ENCODE peak calls at places on chromosomes 12 and 14, in five cellular contexts. C is BJ, N is colonic mucosa, E is cardiac muscle cell, V is mammary epithelial cell. O is an unnamed sample.

GRCh38 chr12:116806845-116807440 is 68.8 kb downstream of the RNFT2 start:
- DNase-seq in C (no peak), N (no peak), E (peak; percentile 19), V (no peak), O (no peak)

GRCh38 chr14:74259513-74259912 is 20.3 kb downstream of the VSX2 start:
- DNase-seq in C (no peak), N (no peak), E (no peak), V (no peak), O (no peak)

GRCh38 chr12:94832780-94833760 is 170.4 kb downstream of the NDUFA12 start:
- DNase-seq in C (no peak), N (no peak), E (peak; percentile 29), V (no peak), O (no peak)

GRCh38 chr14:25351269-25351668 is 301.3 kb upstream of the STXBP6 start:
- DNase-seq in C (no peak), N (no peak), E (no peak), V (no peak), O (no peak)

GRCh38 chr14:99754141-99755067 is 38.8 kb upstream of the EML1 start:
- DNase-seq in C (no peak), N (no peak), E (no peak), V (peak; percentile 41), O (no peak)

GRCh38 chr12:46365951-46366379 is 6.6 kb downstream of the SLC38A2 start:
- DNase-seq in C (no peak), N (no peak), E (peak; percentile 53), V (no peak), O (no peak)

GRCh38 chr14:26866741-26867140 is 268.9 kb upstream of the NOVA1 start:
- DNase-seq in C (no peak), N (no peak), E (no peak), V (no peak), O (no peak)

GRCh38 chr14:95663226-95663797 is 22.9 kb upstream of the TCL1B start:
- DNase-seq in C (no peak), N (no peak), E (no peak), V (no peak), O (no peak)

GRCh38 chr14:34797747-34798583 is 77.2 kb downstream of the BAZ1A start:
- DNase-seq in C (no peak), N (no peak), E (no peak), V (no peak), O (no peak)

GRCh38 chr12:20268771-20269170 is 99.6 kb upstream of the PDE3A start:
- DNase-seq in C (no peak), N (no peak), E (no peak), V (no peak), O (no peak)

GRCh38 chr12:105860556-105861207 is 278.1 kb downstream of the NUAK1 start:
- DNase-seq in C (no peak), N (no peak), E (no peak), V (no peak), O (no peak)

DNA sequence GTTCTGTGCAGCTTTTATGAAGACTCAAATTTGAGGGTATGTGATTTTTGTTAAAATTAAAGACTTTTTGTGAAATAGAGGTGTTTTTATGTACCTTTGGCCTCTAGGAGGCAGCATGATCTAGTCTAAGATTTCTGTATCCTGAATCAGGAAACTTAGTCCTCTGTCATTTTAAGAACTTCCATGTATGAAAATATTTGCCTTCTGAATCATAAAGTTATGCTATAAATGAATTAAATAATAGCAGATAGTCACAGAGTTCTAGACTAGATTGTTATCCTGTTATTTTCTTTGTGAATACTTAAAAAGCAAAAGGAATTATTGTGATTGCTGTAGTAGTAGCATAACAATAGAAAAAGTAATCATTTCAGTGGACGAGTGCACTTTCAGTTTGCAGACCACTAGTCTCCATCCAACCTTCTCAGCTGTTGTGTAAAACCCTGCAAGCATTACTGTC is 56.3 kb downstream of the FGD4 start:
- DNase-seq in C (peak; percentile 45), N (peak; percentile 49), E (peak; percentile 86), V (peak; percentile 58), O (peak; percentile 62)
- H3K4me3 ChIP-seq in C (peak overlapping the region; percentile 18), N (no peak overlapping the region), E (no peak overlapping the region), V (peak overlapping the region; percentile 25), O (no peak overlapping the region)

GRCh38 chr14:20834899-20835298 is 32.3 kb upstream of the RNASE1 start:
- DNase-seq in C (no peak), N (no peak), E (no peak), V (no peak), O (no peak)

GRCh38 chr14:20830831-20831230 is 28.2 kb upstream of the RNASE1 start:
- DNase-seq in C (no peak), N (no peak), E (no peak), V (no peak), O (no peak)

GRCh38 chr14:20841096-20841495 is 38.5 kb upstream of the RNASE1 start:
- DNase-seq in C (no peak), N (no peak), E (no peak), V (peak; percentile 20), O (no peak)

DNA sequence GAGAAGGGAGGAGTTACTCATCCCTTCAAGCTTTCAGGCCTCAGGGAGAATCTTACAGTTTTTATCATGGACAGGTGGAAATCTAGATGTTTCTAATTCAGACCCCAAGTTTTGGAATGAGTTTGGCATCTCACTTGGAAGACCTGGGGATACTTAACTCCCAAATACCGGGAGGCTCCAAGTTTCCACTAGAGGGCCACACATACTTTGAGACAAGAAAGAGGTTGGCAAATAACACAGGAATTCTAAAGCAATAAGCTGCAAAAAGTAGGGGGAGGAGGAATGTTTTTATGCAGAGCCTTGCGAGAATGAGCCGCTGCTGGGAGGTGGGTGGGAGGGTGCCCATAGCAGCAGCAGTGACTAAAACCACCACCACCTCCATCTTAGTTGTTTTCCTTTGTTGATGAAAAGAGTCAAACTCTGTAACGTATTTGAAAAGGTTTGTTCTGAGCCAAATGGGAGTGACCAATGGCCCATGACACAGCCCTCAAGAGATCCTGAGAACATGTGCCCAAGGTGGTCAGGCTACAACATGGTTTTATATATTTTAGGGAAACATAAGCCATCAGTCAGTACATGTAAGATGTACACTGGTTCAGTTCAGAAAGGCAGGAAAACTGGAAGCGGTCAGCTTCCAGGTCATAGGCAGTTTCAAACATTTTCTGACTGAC is 34.2 kb upstream of the RNASE1 start:
- DNase-seq in C (no peak), N (no peak), E (peak; percentile 70), V (peak; percentile 22), O (no peak)
- TF ChIP-seq CTCF in C (peak; percentile 27), N (no peak), E (peak; percentile 67), V (peak; percentile 66), O (peak; percentile 59)

GRCh38 chr12:131090254-131091210 is 136.8 kb downstream of the ADGRD1 start:
- DNase-seq in C (no peak), N (no peak), E (no peak), V (no peak), O (no peak)

GRCh38 chr12:131091413-131091975 is 137.8 kb downstream of the ADGRD1 start:
- DNase-seq in C (no peak), N (no peak), E (no peak), V (no peak), O (no peak)

GRCh38 chr12:131087991-131088700 is 134.4 kb downstream of the ADGRD1 start:
- DNase-seq in C (no peak), N (no peak), E (no peak), V (no peak), O (no peak)

GRCh38 chr12:131088701-131089525 is 135.2 kb downstream of the ADGRD1 start:
- DNase-seq in C (no peak), N (no peak), E (no peak), V (no peak), O (no peak)

GRCh38 chr12:131089526-131090253 is 136.0 kb downstream of the ADGRD1 start:
- DNase-seq in C (no peak), N (no peak), E (no peak), V (no peak), O (no peak)
- H3K4me3 ChIP-seq in C (no peak overlapping the region), N (no peak overlapping the region), E (no peak overlapping the region), V (no peak overlapping the region), O (no peak overlapping the region)

GRCh38 chr14:92844220-92844619 is 50.1 kb downstream of the GOLGA5 start:
- DNase-seq in C (no peak), N (no peak), E (no peak), V (no peak), O (no peak)

GRCh38 chr14:92847220-92848148 is 53.4 kb downstream of the GOLGA5 start:
- DNase-seq in C (no peak), N (no peak), E (no peak), V (no peak), O (no peak)

GRCh38 chr14:92846162-92846897 is 52.2 kb downstream of the GOLGA5 start:
- DNase-seq in C (peak; percentile 28), N (no peak), E (peak; percentile 86), V (peak; percentile 84), O (peak; percentile 40)

DNA sequence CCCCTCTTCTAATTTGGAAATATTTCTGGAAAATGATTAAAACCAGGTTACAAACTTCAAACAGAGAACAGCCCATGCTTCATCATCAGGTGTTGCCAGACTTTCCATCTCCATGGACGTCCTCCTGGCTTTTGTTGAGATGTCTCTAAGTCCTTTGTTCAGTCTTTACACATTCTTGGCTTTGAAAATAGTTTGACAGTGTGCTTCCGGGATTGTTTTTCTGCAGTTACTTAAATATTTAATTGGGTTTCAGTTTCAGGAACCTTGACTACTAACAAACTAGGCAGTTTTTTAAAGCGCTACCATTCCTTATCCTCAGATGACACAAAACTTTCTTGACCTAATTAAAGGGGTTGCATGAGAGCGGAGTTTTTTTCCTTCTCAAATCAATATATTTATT is 47.8 kb downstream of the GOLGA5 start:
- DNase-seq in C (no peak), N (no peak), E (no peak), V (no peak), O (no peak)
- TF ChIP-seq CTCF in C (no peak), N (no peak), E (no peak), V (no peak), O (no peak)

DNA sequence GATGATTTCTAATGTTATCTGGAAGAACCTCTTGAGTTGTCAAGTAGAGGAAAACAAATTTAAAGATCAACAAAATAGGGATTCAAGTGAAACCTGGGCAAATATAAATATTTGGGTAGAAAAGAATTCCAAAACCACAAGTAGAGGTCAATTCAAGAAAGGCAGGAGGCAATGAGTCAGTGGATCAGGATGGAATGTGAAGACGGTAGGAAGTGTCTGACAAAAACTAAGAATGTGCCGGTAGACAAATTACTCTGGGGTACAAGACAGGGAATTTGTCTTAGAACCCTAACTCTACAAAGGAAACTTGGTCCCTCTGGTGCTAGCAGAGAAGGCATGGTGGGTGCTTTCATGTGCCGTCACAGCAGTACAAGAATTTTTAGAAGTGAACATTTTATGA is 13.6 kb downstream of the ABCD2 start:
- DNase-seq in C (no peak), N (no peak), E (peak; percentile 55), V (peak; percentile 62), O (no peak)
- H3K4me3 ChIP-seq in C (no peak overlapping the region), N (no peak overlapping the region), E (no peak overlapping the region), V (no peak overlapping the region), O (no peak overlapping the region)

DNA sequence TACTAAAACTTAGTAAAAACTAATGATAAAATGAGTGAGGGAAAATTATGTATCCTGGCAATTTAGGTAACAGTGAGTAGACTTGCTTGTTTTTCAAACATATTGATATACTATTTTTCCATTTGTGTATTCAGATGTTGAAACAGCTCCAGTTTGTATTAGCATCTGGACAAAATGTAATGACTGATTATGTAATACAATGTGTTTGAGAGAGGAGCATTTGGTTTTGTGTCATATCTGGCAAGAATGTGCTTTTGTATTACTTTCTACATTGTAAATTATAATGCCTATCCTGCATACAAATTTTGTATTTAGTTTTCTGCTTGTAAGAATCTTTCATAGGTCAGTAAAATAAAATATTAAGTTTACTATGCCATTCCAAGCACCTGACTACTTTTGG is 5.7 kb downstream of the CNOT2 start:
- DNase-seq in C (no peak), N (no peak), E (peak; percentile 19), V (no peak), O (no peak)
- TF ChIP-seq CTCF in C (no peak), N (no peak), E (no peak), V (no peak), O (no peak)

O was measured in AG09309.